ENCODE peak calls at places on chromosomes 12 and 14, in four cellular contexts. E is HTR-8/SVneo; N is naive thymus-derived CD4-positive, alpha-beta T cell; T is KBM-7. Y is an unnamed sample.

GRCh38 chr12:92698466-92698865 is 4.3 kb upstream of the PLEKHG7 start:
- DNase-seq in E (no peak), N (no peak), T (no peak), Y (no peak)

GRCh38 chr12:49369723-49370145 is 2.5 kb downstream of the SPATS2 start:
- DNase-seq in N (no peak), E (no peak), T (peak), Y (no peak)

GRCh38 chr12:77049767-77050353 is 15.5 kb downstream of the E2F7 start:
- DNase-seq in T (peak), E (peak), N (peak), Y (peak)

GRCh38 chr14:102500190-102500661 is 9.3 kb downstream of the ANKRD9 start:
- DNase-seq in N (no peak), T (peak), E (no peak), Y (no peak)

GRCh38 chr14:44418856-44419255 is 88.2 kb downstream of the FSCB start:
- DNase-seq in N (no peak), T (no peak), E (no peak), Y (no peak)

GRCh38 chr14:58772814-58773620 is 135.3 kb downstream of the DACT1 start:
- DNase-seq in E (peak), N (no peak), T (no peak), Y (no peak)

GRCh38 chr14:30551460-30551859 is 7.5 kb upstream of the G2E3 start:
- DNase-seq in N (no peak), T (no peak), E (no peak), Y (no peak)

GRCh38 chr12:124303579-124304313 is 8.9 kb downstream of the RFLNA start:
- DNase-seq in T (no peak), E (no peak), N (no peak), Y (no peak)

Y was measured in COLO829.